ENCODE peak calls at places on chromosomes 2 and 18, in seven cellular contexts. N is lung, X is left lung, J is progenitor cell of endocrine pancreas, Y is upper lobe of right lung, S is A549, C is neural crest cell. A is an unnamed sample.

GRCh38 chr2:107001964-107002696 is 116.2 kb upstream of the ST6GAL2 start:
- DNase-seq in N (no peak), X (no peak), J (no peak), Y (no peak), S (peak), C (no peak), A (no peak)

GRCh38 chr18:23998811-23999210 is 15.7 kb upstream of the TTC39C start:
- DNase-seq in N (no peak), X (no peak), J (no peak), Y (no peak), S (peak), C (no peak), A (no peak)

GRCh38 chr2:191738667-191739066 is 60.7 kb downstream of the NABP1 start:
- DNase-seq in N (no peak), X (no peak), J (no peak), Y (no peak), S (no peak), C (no peak), A (no peak)

GRCh38 chr2:28276807-28277206 is 115.9 kb upstream of the FOSL2 start:
- DNase-seq in N (no peak), X (no peak), J (no peak), Y (no peak), S (no peak), C (no peak), A (no peak)

GRCh38 chr2:172084734-172085459 is 410 bp upstream of the DLX1 start:
- DNase-seq in N (peak), X (peak), J (no peak), Y (no peak), S (peak), C (peak), A (peak)

GRCh38 chr2:120680136-120680761 is 55.4 kb upstream of the GLI2 start:
- DNase-seq in N (peak), X (no peak), J (peak), Y (peak), S (peak), C (peak), A (peak)

GRCh38 chr2:583666-584065 is 93.5 kb downstream of the TMEM18 start:
- DNase-seq in N (no peak), X (no peak), J (no peak), Y (no peak), S (no peak), C (no peak), A (no peak)

GRCh38 chr2:69149631-69150215 is 136.7 kb downstream of the ANTXR1 start:
- DNase-seq in N (no peak), X (no peak), J (no peak), Y (no peak), S (peak), C (no peak), A (no peak)

GRCh38 chr2:97713296-97714083 is at the start of gene ZAP70:
- DNase-seq in N (no peak), X (no peak), J (no peak), Y (peak), S (no peak), C (no peak), A (no peak)

GRCh38 chr2:17043173-17043572 is 377.5 kb upstream of the CYRIA start:
- DNase-seq in N (no peak), X (no peak), J (no peak), Y (no peak), S (no peak), C (no peak), A (no peak)

GRCh38 chr2:79512442-79513401 is at the start of gene CTNNA2:
- DNase-seq in N (no peak), X (peak), J (peak), Y (peak), S (peak), C (peak), A (peak)
- TF ChIP-seq CTCF in N (no peak), X (no peak), J (peak), Y (no peak), S (peak), C (peak), A (no peak)

GRCh38 chr18:9137168-9138066 is 836 bp downstream of the ANKRD12 start:
- DNase-seq in N (peak), X (peak), J (peak), Y (peak), S (peak), C (peak), A (peak)
- TF ChIP-seq CTCF in N (no peak), X (no peak), J (no peak), Y (no peak), S (no peak), C (no peak), A (no peak)

DNA sequence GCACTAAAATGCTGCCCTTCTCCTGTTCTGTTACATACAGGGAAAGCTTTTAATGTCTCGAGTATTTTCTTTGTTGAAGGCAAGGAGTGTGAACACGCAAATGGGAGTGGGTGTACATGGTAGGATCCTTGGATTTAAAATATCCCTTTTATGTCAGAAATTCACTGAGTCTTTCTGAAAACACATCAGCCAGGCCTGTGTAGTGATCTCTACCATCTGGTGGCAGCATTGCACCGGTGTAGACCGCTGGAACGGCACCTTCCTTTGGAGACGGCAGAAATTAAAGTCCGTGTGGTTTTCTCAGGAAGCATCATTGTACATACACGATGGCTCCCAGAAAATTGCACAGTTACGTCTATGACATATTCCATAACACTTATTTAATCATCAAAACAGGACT is 515.8 kb downstream of the GALR1 start:
- DNase-seq in N (no peak), X (no peak), J (peak), Y (no peak), S (peak), C (peak), A (no peak)
- TF ChIP-seq CTCF in N (peak), X (peak), J (peak), Y (peak), S (peak), C (peak), A (peak)

DNA sequence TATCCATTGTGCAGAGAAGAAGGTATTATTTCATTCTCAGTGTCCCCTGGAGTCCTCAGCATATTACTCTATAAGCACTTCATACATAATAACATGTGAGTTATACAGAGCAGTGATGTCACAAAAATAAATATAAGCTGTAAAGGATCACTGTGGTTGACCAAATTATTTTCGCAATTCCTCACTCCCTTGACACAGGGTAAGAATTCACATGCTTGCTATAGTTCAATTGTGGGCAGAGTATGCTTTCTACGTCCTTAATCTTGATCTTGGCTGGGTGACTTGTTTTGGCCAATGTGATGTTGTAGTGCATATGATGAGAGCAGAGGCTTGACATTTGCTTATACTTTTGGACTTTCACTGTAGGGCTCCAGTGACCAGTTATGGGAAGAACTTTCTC is 834.1 kb downstream of the TRIB2 start:
- DNase-seq in N (no peak), X (no peak), J (no peak), Y (no peak), S (no peak), C (no peak), A (no peak)
- TF ChIP-seq CTCF in N (no peak), X (no peak), J (no peak), Y (no peak), S (no peak), C (no peak), A (no peak)

GRCh38 chr18:902179-902718 is 2.4 kb upstream of the ADCYAP1 start:
- DNase-seq in N (no peak), X (no peak), J (no peak), Y (no peak), S (no peak), C (no peak), A (no peak)
- TF ChIP-seq CTCF in N (no peak), X (no peak), J (peak), Y (no peak), S (no peak), C (no peak), A (no peak)

DNA sequence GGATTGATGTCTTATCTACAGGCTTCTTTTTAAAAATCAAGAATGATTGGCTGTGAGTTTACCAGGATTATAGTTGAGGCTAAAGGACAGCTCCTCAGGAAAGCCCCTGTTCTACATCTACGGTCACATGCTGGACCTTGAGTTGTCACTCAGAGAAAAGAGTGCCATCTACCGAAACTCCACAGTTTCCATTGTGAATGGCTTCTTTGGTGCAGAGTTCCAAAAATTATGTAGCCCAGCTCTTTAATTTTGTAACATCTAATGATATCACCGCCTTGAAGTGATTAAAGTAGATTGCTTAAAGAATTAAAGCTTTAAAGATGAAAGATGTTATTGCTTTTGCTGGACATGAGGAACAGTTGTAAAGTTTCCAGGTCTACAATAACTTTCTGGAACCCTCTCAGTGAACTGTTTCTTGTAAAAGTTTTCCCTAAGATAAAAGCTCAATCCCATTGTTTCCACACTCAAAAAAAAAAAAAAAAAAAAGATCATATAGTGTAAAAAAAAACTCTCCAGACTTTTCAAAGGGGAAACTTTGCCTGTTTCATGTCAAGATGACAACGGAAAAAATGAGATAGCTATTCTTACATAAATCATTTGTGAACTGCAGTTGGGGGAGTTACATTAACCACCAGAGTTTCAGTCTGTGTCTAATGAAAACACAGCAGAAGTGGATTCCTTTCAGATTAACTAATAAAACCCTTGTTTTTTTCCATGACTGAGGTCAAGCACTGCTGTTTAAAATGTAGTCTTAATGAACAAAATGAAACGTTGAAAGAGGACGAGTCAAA is 4.3 kb downstream of the COL3A1 start:
- DNase-seq in N (no peak), X (no peak), J (no peak), Y (no peak), S (peak), C (no peak), A (peak)
- TF ChIP-seq CTCF in N (no peak), X (peak), J (peak), Y (peak), S (peak), C (peak), A (peak)

GRCh38 chr2:79855264-79856006 is 342.6 kb downstream of the CTNNA2 start:
- DNase-seq in N (no peak), X (no peak), J (no peak), Y (no peak), S (peak), C (no peak), A (no peak)
- TF ChIP-seq CTCF in N (no peak), X (no peak), J (peak), Y (peak), S (peak), C (peak), A (no peak)

GRCh38 chr18:12686100-12686499 is 16.4 kb downstream of the CEP76 start:
- DNase-seq in N (no peak), X (no peak), J (no peak), Y (no peak), S (peak), C (no peak), A (no peak)
- TF ChIP-seq CTCF in N (no peak), X (no peak), J (peak), Y (no peak), S (peak), C (peak), A (no peak)